ENCODE peak calls at places on chromosome 13, in six cellular contexts. V, L, B, W, K and M are unnamed samples.

GRCh38 chr13:52459668-52460067 is 4.4 kb downstream of the CKAP2 start:
- DNase-seq in V (no peak), L (peak; percentile 54), B (no peak), W (no peak), K (peak; percentile 36), M (no peak)

GRCh38 chr13:50891206-50891605 is 18.4 kb upstream of the RNASEH2B start:
- DNase-seq in V (no peak), L (no peak), B (no peak), W (no peak), K (no peak), M (no peak)

GRCh38 chr13:46119883-46120614 is 15.2 kb upstream of the CPB2 start:
- DNase-seq in V (no peak), L (peak; percentile 71), B (no peak), W (no peak), K (no peak), M (no peak)

GRCh38 chr13:75258159-75258782 is 223.7 kb downstream of the TBC1D4 start:
- DNase-seq in V (no peak), L (peak; percentile 69), B (no peak), W (no peak), K (peak; percentile 49), M (peak; percentile 4)

GRCh38 chr13:41458187-41458938 is 1.0 kb downstream of the RGCC start:
- DNase-seq in V (no peak), L (peak; percentile 24), B (peak; percentile 35), W (no peak), K (no peak), M (no peak)

GRCh38 chr13:67341406-67341805 is 111.3 kb upstream of the PCDH9 start:
- DNase-seq in V (no peak), L (peak; percentile 16), B (no peak), W (no peak), K (no peak), M (no peak)

GRCh38 chr13:94280845-94281244 is 198.6 kb downstream of the DCT start:
- DNase-seq in V (no peak), L (peak; percentile 3), B (no peak), W (no peak), K (no peak), M (no peak)

GRCh38 chr13:98571955-98572662 is 4.8 kb downstream of the STK24 start:
- DNase-seq in V (no peak), L (peak; percentile 78), B (no peak), W (no peak), K (peak; percentile 87), M (peak; percentile 80)

GRCh38 chr13:32026619-32027018 is 5.0 kb upstream of the FRY start:
- DNase-seq in V (no peak), L (no peak), B (no peak), W (no peak), K (no peak), M (no peak)

GRCh38 chr13:98938801-98939200 is 39.1 kb downstream of the DOCK9 start:
- DNase-seq in V (no peak), L (peak; percentile 16), B (no peak), W (no peak), K (no peak), M (no peak)

GRCh38 chr13:35793823-35794222 is 317.3 kb upstream of the MAB21L1 start:
- DNase-seq in V (no peak), L (no peak), B (no peak), W (no peak), K (peak; percentile 69), M (no peak)

GRCh38 chr13:36418022-36418805 is 14.1 kb upstream of the CCNA1 start:
- DNase-seq in V (no peak), L (peak; percentile 73), B (no peak), W (no peak), K (peak; percentile 17), M (no peak)

GRCh38 chr13:95494082-95494681 is 58.3 kb upstream of the CLDN10 start:
- DNase-seq in V (no peak), L (peak; percentile 75), B (peak; percentile 66), W (no peak), K (peak; percentile 63), M (peak; percentile 27)

DNA sequence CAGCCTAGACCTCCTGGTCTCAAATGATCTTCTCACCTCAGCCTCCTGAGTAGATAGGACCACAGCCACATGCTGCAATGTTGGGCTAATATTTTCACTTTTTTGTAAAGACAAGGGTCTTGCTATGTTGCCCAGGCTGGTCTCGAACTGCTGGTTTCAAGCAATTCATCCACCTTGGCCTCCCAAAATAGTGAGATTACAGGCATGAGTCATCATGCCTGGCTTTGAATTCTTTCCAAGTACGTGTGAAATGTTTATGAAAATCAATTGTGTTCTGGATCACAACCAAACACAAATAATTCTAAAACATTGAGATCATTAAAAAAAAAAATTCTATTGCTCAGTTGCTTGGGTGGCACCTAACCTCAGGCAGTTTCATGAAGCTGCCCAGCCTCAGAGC is 44.7 kb downstream of the ING1 start:
- DNase-seq in V (no peak), L (peak; percentile 5), B (no peak), W (no peak), K (peak; percentile 66), M (peak; percentile 18)
- TF ChIP-seq CTCF in V (no peak), L (no peak), B (no peak), W (no peak), K (no peak), M (no peak)

GRCh38 chr13:26872444-26873173 is 112.0 kb upstream of the GPR12 start:
- DNase-seq in V (no peak), L (no peak), B (peak; percentile 50), W (no peak), K (peak; percentile 29), M (no peak)
- TF ChIP-seq CTCF in V (no peak), L (peak; percentile 57), B (peak; percentile 69), W (peak; percentile 22), K (peak; percentile 66), M (peak; percentile 57)

DNA sequence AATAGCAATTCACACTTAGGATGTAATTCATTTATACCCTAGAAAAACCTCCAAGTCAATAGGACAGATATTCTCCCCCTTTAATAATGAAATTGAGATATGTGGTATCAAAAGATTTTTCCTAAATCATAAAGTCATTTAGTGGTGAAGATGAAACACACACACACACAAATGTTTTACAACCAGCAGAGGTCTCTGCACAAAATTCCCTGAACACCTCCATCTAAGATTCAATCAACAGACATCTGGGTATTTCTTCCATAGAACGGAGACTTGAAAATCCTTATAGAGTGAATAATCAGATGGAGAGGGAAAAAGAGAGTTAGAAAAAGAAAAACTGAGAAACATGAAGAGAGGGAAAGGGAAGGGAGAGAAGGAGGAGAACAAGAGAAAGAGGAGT is 52.8 kb downstream of the MYCBP2 start:
- DNase-seq in V (no peak), L (no peak), B (no peak), W (no peak), K (no peak), M (no peak)
- TF ChIP-seq CTCF in V (no peak), L (no peak), B (no peak), W (no peak), K (peak; percentile 9), M (no peak)

GRCh38 chr13:47853236-47853635 is 147.8 kb downstream of the SUCLA2 start:
- DNase-seq in V (no peak), L (peak; percentile 62), B (no peak), W (no peak), K (peak; percentile 78), M (no peak)
- TF ChIP-seq CTCF in V (no peak), L (no peak), B (no peak), W (no peak), K (no peak), M (no peak)